ENCODE peak calls at places on chromosome 7, in four cellular contexts. F is lung, O is breast epithelium, D is ovary. Y is an unnamed sample.

GRCh38 chr7:55396386-55396785 is 31.2 kb downstream of the LANCL2 start:
- DNase-seq in O (no peak), D (no peak), F (no peak), Y (no peak)

GRCh38 chr7:108251700-108252099 is 121.5 kb upstream of the LAMB4 start:
- DNase-seq in F (no peak), D (no peak), O (no peak), Y (no peak)

GRCh38 chr7:64314493-64315020 is 796 bp downstream of the ZNF736 start:
- DNase-seq in F (no peak), O (no peak), D (no peak), Y (no peak)

GRCh38 chr7:131896189-131896855 is 339.9 kb upstream of the PODXL start:
- DNase-seq in F (no peak), D (no peak), O (no peak), Y (no peak)

GRCh38 chr7:152968003-152968402 is 208.5 kb downstream of the ACTR3B start:
- DNase-seq in O (no peak), D (no peak), F (no peak), Y (no peak)

GRCh38 chr7:24821045-24821853 is 64.0 kb upstream of the GSDME start:
- DNase-seq in F (peak; percentile 47), O (peak; percentile 64), D (no peak), Y (no peak)

GRCh38 chr7:585229-585711 is 65.6 kb upstream of the PDGFA start:
- DNase-seq in F (no peak), D (no peak), O (no peak), Y (no peak)

GRCh38 chr7:37208528-37208927 is 240.1 kb downstream of the ELMO1 start:
- DNase-seq in O (peak; percentile 58), F (peak; percentile 80), D (peak; percentile 67), Y (peak; percentile 94)

GRCh38 chr7:38186593-38187314 is 8.7 kb downstream of the STARD3NL start:
- DNase-seq in O (no peak), D (no peak), F (no peak), Y (no peak)

GRCh38 chr7:135486258-135486657 is 23.6 kb downstream of the CNOT4 start:
- DNase-seq in O (no peak), F (no peak), D (no peak), Y (no peak)

GRCh38 chr7:33789871-33790270 is 115.5 kb upstream of the BMPER start:
- DNase-seq in O (no peak), D (no peak), F (no peak), Y (no peak)

GRCh38 chr7:129877146-129877792 is 75.5 kb downstream of the UBE2H start:
- DNase-seq in D (no peak), F (no peak), O (no peak), Y (no peak)

GRCh38 chr7:140924019-140924820 is 509 bp downstream of the BRAF start:
- DNase-seq in F (peak; percentile 74), O (peak; percentile 60), D (peak; percentile 76), Y (peak; percentile 92)

GRCh38 chr7:284762-285722 is 4.9 kb upstream of the FOXL3 start:
- DNase-seq in D (no peak), F (no peak), O (no peak), Y (no peak)

GRCh38 chr7:18520450-18521235 is 25.1 kb downstream of the HDAC9 start:
- DNase-seq in O (no peak), F (no peak), D (no peak), Y (no peak)

GRCh38 chr7:28903779-28904538 is 54.2 kb downstream of the TRIL start:
- DNase-seq in O (no peak), F (no peak), D (no peak), Y (no peak)

GRCh38 chr7:132656846-132657776 is 80.8 kb upstream of the PLXNA4 start:
- DNase-seq in O (no peak), F (no peak), D (no peak), Y (no peak)

GRCh38 chr7:29563590-29564454 is at the start of gene PRR15:
- DNase-seq in F (peak; percentile 44), O (peak; percentile 62), D (peak; percentile 51), Y (no peak)

GRCh38 chr7:83005410-83005809 is 157.3 kb downstream of the PCLO start:
- DNase-seq in F (no peak), D (no peak), O (no peak), Y (no peak)

GRCh38 chr7:15747187-15748111 is 61.0 kb upstream of the MEOX2 start:
- DNase-seq in D (peak; percentile 38), O (no peak), F (no peak), Y (no peak)

GRCh38 chr7:128836729-128837348 is 6.6 kb downstream of the FLNC start:
- DNase-seq in O (no peak), D (no peak), F (no peak), Y (no peak)

GRCh38 chr7:128833939-128834310 is 3.7 kb downstream of the FLNC start:
- DNase-seq in D (no peak), F (no peak), O (no peak), Y (no peak)

GRCh38 chr7:128833148-128833938 is 3.1 kb downstream of the FLNC start:
- DNase-seq in O (peak; percentile 24), F (no peak), D (peak; percentile 68), Y (no peak)

GRCh38 chr7:128835790-128836641 is 5.8 kb downstream of the FLNC start:
- DNase-seq in D (peak; percentile 37), O (no peak), F (no peak), Y (no peak)

GRCh38 chr7:128835231-128835751 is 5.1 kb downstream of the FLNC start:
- DNase-seq in D (no peak), F (no peak), O (no peak), Y (no peak)
- H3K36me3 ChIP-seq in D (no peaks in the 10 kb centered on the region), F (no peaks in the 10 kb centered on the region), O (no peaks in the 10 kb centered on the region), Y (peaks cover 16% of the 10 kb centered on the region)

GRCh38 chr7:102239206-102239820 is 47.4 kb upstream of the SH2B2 start:
- DNase-seq in O (no peak), D (no peak), F (no peak), Y (no peak)
- H3K36me3 ChIP-seq in O (no peaks in the 10 kb centered on the region), D (no peaks in the 10 kb centered on the region), F (peaks cover 25% of the 10 kb centered on the region), Y (peaks cover 14% of the 10 kb centered on the region)

GRCh38 chr7:155762639-155763038 is 49.6 kb downstream of the SHH start:
- DNase-seq in D (no peak), F (no peak), O (no peak), Y (no peak)
- H3K36me3 ChIP-seq in D (no peaks in the 10 kb centered on the region), F (peaks cover 25% of the 10 kb centered on the region), O (peaks cover 5% of the 10 kb centered on the region), Y (no peaks in the 10 kb centered on the region)

GRCh38 chr7:2437537-2438148 is 34.2 kb downstream of the CHST12 start:
- DNase-seq in D (no peak), O (no peak), F (no peak), Y (no peak)
- H3K36me3 ChIP-seq in D (no peaks in the 10 kb centered on the region), O (peaks cover 10% of the 10 kb centered on the region), F (peaks cover 17% of the 10 kb centered on the region), Y (peaks cover 28% of the 10 kb centered on the region)

DNA sequence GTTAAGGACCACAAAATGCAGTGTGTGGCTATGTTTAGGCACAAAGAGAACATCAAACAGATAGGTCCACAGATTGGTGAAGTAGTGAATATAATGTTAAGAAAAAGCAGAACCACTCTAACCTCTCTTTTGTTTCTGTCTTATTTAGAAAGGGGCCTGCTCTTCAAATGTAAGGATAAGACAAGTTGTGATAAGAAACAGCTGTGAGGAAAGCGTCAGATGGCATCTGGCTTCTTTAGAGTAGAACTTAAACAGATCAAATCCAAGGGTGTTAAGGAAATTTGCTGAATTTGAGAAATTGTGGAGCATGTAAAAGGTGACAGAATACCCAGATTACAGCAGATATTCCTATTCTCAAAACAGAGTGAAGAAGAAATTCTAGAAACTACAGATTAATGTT is 151.0 kb upstream of the LRGUK start:
- DNase-seq in F (no peak), O (no peak), D (no peak), Y (no peak)
- H3K36me3 ChIP-seq in F (no peaks in the 10 kb centered on the region), O (no peaks in the 10 kb centered on the region), D (no peaks in the 10 kb centered on the region), Y (no peaks in the 10 kb centered on the region)

DNA sequence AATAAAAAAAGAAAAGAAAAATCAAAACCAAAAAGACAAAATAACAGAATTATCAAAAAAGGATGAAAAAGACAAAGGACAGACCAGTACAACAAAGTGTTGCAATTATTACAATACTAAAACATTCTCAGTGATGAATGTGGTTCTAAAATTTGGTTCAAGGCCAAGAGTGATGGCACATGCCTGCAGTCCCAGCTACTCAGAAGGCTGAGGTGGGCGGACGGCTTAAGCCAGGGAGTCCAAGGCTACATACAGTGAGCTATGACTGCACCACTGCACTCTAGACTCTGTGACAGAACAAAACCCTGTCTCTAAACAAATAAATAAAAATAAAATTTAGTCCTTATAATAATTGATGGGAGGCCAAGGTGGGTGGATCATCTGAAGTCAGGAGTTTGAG is 14.5 kb downstream of the BAZ1B start:
- DNase-seq in O (no peak), F (no peak), D (no peak), Y (no peak)
- H3K36me3 ChIP-seq in O (peaks cover 4% of the 10 kb centered on the region), F (peaks cover 38% of the 10 kb centered on the region), D (no peaks in the 10 kb centered on the region), Y (peaks cover 76% of the 10 kb centered on the region)

GRCh38 chr7:2659556-2660358 is 28.0 kb downstream of the TTYH3 start:
- DNase-seq in D (no peak), O (no peak), F (no peak), Y (no peak)

GRCh38 chr7:2661602-2662272 is 26.3 kb upstream of the AMZ1 start:
- DNase-seq in F (no peak), O (no peak), D (no peak), Y (no peak)

GRCh38 chr7:2661096-2661449 is 26.9 kb upstream of the AMZ1 start:
- DNase-seq in F (no peak), O (no peak), D (no peak), Y (no peak)

GRCh38 chr7:2658941-2659340 is 27.2 kb downstream of the TTYH3 start:
- DNase-seq in F (no peak), O (no peak), D (no peak), Y (no peak)

DNA sequence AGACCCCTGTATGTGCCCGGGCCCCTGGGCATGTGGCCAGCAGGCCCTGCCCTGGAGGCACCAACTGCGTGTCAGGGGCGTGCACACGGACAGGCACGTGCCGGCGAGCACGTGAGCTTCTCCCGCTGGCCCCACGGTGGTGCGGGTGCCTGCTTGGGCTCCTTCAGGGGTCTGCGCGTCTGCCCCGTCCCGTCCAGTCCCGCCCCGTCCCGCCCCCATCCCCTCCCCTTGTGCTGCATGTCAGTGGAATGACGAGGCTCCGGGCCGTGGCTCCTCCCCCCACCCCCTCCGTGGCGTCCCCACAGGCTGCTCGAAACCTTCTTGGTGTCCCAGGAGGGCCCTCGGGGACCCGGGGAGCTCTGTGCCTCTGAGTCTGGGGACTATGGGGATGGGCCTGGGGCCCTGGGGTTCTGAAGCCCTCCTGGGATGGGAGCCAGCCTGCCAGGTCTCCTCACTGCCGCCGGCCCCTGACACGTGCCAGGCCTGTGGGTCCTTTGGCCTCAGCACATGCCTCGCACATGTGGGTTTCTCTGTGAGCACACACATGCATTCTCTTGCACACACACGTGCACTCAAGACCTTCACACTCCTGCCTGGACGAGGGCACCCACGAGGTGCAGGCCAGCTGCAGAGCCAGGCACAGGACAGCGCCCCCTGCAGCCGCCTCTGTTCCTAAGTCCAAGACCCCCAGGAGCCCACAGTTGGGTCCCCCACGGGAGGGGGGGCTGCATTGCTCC is 27.5 kb upstream of the AMZ1 start:
- DNase-seq in O (no peak), D (no peak), F (no peak), Y (no peak)
- H3K36me3 ChIP-seq in O (no peaks in the 10 kb centered on the region), D (no peaks in the 10 kb centered on the region), F (peaks cover 49% of the 10 kb centered on the region), Y (peaks cover 13% of the 10 kb centered on the region)

Y was measured in vagina.